ENCODE peak calls at places on chromosome 1, in ten cellular contexts. N is BE2C, S is nephron progenitor cell, Q is fibroblast of pulmonary artery, P is uterus, C is GM12865, R is GM12878, A is AG04450, Y is progenitor cell of endocrine pancreas, V is IMR-90. D is an unnamed sample.

GRCh38 chr1:118291686-118292085 is 106.7 kb upstream of the SPAG17 start:
- DNase-seq in N (no peak), S (no peak), Q (no peak), P (no peak), C (no peak), R (no peak), A (no peak), Y (no peak), V (no peak), D (no peak)

GRCh38 chr1:164785841-164786534 is 227.0 kb downstream of the PBX1 start:
- DNase-seq in N (no peak), S (no peak), Q (peak; percentile 58), P (no peak), C (no peak), R (no peak), A (no peak), Y (no peak), V (peak; percentile 19), D (no peak)

GRCh38 chr1:220189750-220190347 is 82.4 kb downstream of the RAB3GAP2 start:
- DNase-seq in N (no peak), S (no peak), Q (peak; percentile 59), P (no peak), C (peak; percentile 19), R (no peak), A (no peak), Y (no peak), V (peak; percentile 37), D (no peak)

GRCh38 chr1:62882705-62883104 is 98.8 kb downstream of the ATG4C start:
- DNase-seq in N (no peak), S (no peak), Q (no peak), P (no peak), C (no peak), R (no peak), A (no peak), Y (no peak), V (no peak), D (no peak)

GRCh38 chr1:246987083-246987690 is 20.7 kb downstream of the ZNF695 start:
- DNase-seq in N (no peak), S (no peak), Q (peak; percentile 2), P (no peak), C (no peak), R (no peak), A (no peak), Y (no peak), V (no peak), D (no peak)

GRCh38 chr1:77958850-77959249 is 20.0 kb downstream of the FUBP1 start:
- DNase-seq in N (no peak), S (no peak), Q (no peak), P (no peak), C (no peak), R (no peak), A (no peak), Y (no peak), V (no peak), D (no peak)

GRCh38 chr1:1088036-1088800 is 14.1 kb upstream of the RNF223 start:
- DNase-seq in N (peak; percentile 10), S (no peak), Q (no peak), P (no peak), C (no peak), R (no peak), A (no peak), Y (no peak), V (no peak), D (no peak)

GRCh38 chr1:156478250-156478627 is 22.3 kb downstream of the MEF2D start:
- DNase-seq in N (no peak), S (no peak), Q (no peak), P (no peak), C (no peak), R (no peak), A (no peak), Y (no peak), V (no peak), D (no peak)

GRCh38 chr1:184284900-184285299 is 101.9 kb upstream of the C1orf21 start:
- DNase-seq in N (no peak), S (no peak), Q (no peak), P (no peak), C (no peak), R (no peak), A (no peak), Y (no peak), V (no peak), D (no peak)

DNA sequence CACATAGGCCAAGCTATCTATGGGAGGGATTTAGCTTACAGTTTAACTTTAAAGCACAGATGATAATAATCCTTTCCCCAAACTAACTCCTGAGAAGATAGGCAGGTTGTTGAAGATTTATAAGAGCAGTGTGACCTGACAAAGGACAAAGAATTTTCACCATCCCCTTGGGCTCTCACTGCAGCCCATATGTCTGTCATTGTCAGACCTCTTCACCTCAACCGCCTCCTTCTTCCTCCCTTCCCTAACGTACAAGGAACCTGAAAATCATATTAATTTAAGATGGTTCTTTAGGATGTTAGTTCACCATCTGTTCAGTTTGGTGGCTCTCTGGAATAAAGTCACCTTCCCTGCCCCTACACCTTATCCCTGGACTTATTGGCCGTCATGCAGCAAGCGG is 5.0 kb downstream of the RNU1-2 start:
- DNase-seq in N (no peak), S (no peak), Q (peak; percentile 49), P (no peak), C (no peak), R (no peak), A (no peak), Y (no peak), V (no peak), D (no peak)
- TF ChIP-seq CTCF in N (no peak), S (peak; percentile 5), Q (peak; percentile 45), P (no peak), C (no peak), R (no peak), A (peak; percentile 29), Y (peak; percentile 11), V (peak; percentile 26), D (no peak)

GRCh38 chr1:225435487-225435886 is 7.6 kb upstream of the LBR start:
- DNase-seq in N (no peak), S (no peak), Q (no peak), P (no peak), C (no peak), R (no peak), A (no peak), Y (no peak), V (no peak), D (no peak)

GRCh38 chr1:225441314-225442119 is 13.7 kb upstream of the LBR start:
- DNase-seq in N (no peak), S (no peak), Q (no peak), P (no peak), C (peak; percentile 58), R (no peak), A (no peak), Y (no peak), V (no peak), D (no peak)

GRCh38 chr1:225440380-225440957 is 12.6 kb upstream of the LBR start:
- DNase-seq in N (no peak), S (no peak), Q (no peak), P (no peak), C (no peak), R (no peak), A (no peak), Y (no peak), V (no peak), D (no peak)

GRCh38 chr1:225435957-225436392 is 8.1 kb upstream of the LBR start:
- DNase-seq in N (no peak), S (no peak), Q (no peak), P (no peak), C (no peak), R (no peak), A (no peak), Y (no peak), V (no peak), D (no peak)

DNA sequence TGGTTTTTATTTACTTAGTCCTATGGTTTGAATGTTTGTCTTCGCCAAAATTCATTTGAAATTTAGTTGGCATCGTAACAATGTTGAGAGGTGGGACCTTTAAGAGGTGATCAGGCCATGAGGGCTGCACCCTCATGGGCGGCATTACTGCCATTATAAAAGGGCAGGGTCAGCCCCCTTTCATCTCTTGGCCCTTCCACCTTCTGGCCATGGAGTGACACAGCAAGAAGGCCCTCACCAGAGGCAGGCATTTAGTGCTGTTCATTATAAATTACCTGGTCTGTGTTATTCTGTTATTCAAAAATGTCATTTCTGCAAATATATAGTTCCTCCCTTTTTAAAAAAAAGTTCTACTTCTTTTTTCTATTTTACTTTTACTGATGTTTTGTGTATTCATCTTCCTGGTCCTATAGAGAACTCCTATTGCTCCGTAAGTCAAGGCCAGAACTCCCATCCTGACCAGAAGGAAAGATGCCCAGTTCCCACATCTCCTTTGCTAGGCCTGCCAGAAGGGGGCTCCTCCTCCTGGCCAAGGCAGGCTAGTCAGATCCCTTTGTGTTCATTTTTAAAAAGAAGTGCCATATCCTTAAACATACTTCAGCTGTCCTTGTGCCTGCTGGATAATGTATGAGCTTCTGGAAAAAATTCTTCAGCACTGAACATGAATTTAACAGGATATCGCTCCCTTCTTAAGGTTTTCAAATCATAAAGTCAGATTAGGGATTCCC is 10.0 kb upstream of the LBR start:
- DNase-seq in N (no peak), S (no peak), Q (peak; percentile 67), P (no peak), C (no peak), R (no peak), A (no peak), Y (no peak), V (peak; percentile 45), D (peak; percentile 44)
- TF ChIP-seq CTCF in N (peak; percentile 64), S (no peak), Q (peak; percentile 77), P (peak; percentile 21), C (no peak), R (peak; percentile 26), A (peak; percentile 77), Y (peak; percentile 41), V (peak; percentile 55), D (no peak)

GRCh38 chr1:241270016-241270415 is 87.0 kb downstream of the RGS7 start:
- DNase-seq in N (no peak), S (no peak), Q (no peak), P (no peak), C (no peak), R (no peak), A (no peak), Y (no peak), V (no peak), D (no peak)
- TF ChIP-seq CTCF in N (no peak), S (no peak), Q (no peak), P (no peak), C (no peak), R (no peak), A (no peak), Y (no peak), V (no peak), D (no peak)

GRCh38 chr1:43968348-43968948 is 1.4 kb upstream of the DPH2 start:
- DNase-seq in N (no peak), S (peak; percentile 80), Q (peak; percentile 55), P (no peak), C (peak; percentile 35), R (no peak), A (no peak), Y (peak; percentile 44), V (no peak), D (peak; percentile 65)

GRCh38 chr1:43970911-43971310 is 1.1 kb downstream of the DPH2 start:
- DNase-seq in N (no peak), S (no peak), Q (no peak), P (no peak), C (no peak), R (no peak), A (no peak), Y (no peak), V (no peak), D (no peak)

GRCh38 chr1:43970502-43970901 is 692 bp downstream of the DPH2 start:
- DNase-seq in N (no peak), S (no peak), Q (no peak), P (no peak), C (no peak), R (no peak), A (no peak), Y (no peak), V (no peak), D (no peak)

GRCh38 chr1:43969416-43969745 is 429 bp upstream of the DPH2 start:
- DNase-seq in N (no peak), S (no peak), Q (no peak), P (no peak), C (no peak), R (no peak), A (no peak), Y (no peak), V (no peak), D (no peak)

GRCh38 chr1:43969746-43970466 is at the start of gene DPH2:
- DNase-seq in N (peak; percentile 94), S (peak; percentile 95), Q (peak; percentile 98), P (peak; percentile 97), C (peak; percentile 98), R (peak; percentile 91), A (peak; percentile 91), Y (peak; percentile 91), V (peak; percentile 97), D (peak; percentile 95)
- TF ChIP-seq CTCF in N (no peak), S (no peak), Q (no peak), P (peak; percentile 14), C (no peak), R (peak; percentile 15), A (no peak), Y (peak; percentile 15), V (no peak), D (peak; percentile 21)

D was measured in endothelial cell.